ENCODE peak calls at places on chromosome 18, in ten cellular contexts. One of them, this sample, is unnamed.
A peak's percentile ranks its signal among the peaks of the same experiment; 100 is the strongest.

GRCh38 chr18:75130591-75131274 is 78.2 kb downstream of the PTGR3 start:
- DNase-seq in GM10248: no peak
- DNase-seq in MCF 10A: no peak
- DNase-seq in K562: no peak
- DNase-seq in fibroblast of lung: no peak
- DNase-seq in H9: no peak
- DNase-seq in NB4: no peak
- DNase-seq in astrocyte of the spinal cord: peak; percentile 23
- DNase-seq in endothelial cell: no peak
- DNase-seq in brain microvascular endothelial cell: no peak
- DNase-seq in this sample: no peak

GRCh38 chr18:26621161-26622026 is 73.0 kb upstream of the KCTD1 start:
- DNase-seq in H9: peak; percentile 65
- DNase-seq in NB4: peak; percentile 72
- DNase-seq in fibroblast of lung: no peak
- DNase-seq in K562: peak; percentile 53
- DNase-seq in MCF 10A: peak; percentile 77
- DNase-seq in brain microvascular endothelial cell: peak; percentile 31
- DNase-seq in GM10248: peak; percentile 65
- DNase-seq in endothelial cell: peak; percentile 57
- DNase-seq in astrocyte of the spinal cord: peak; percentile 35
- DNase-seq in this sample: no peak

GRCh38 chr18:23377669-23378469 is 75.2 kb upstream of the RIOK3 start:
- DNase-seq in astrocyte of the spinal cord: peak; percentile 90
- DNase-seq in GM10248: peak; percentile 64
- DNase-seq in H9: no peak
- DNase-seq in MCF 10A: peak; percentile 77
- DNase-seq in NB4: peak; percentile 20
- DNase-seq in fibroblast of lung: peak; percentile 91
- DNase-seq in brain microvascular endothelial cell: peak; percentile 82
- DNase-seq in K562: peak; percentile 25
- DNase-seq in endothelial cell: no peak
- DNase-seq in this sample: no peak

GRCh38 chr18:2847341-2848144 is 737 bp downstream of the EMILIN2 start:
- DNase-seq in endothelial cell: peak; percentile 26
- DNase-seq in astrocyte of the spinal cord: peak; percentile 51
- DNase-seq in NB4: peak; percentile 67
- DNase-seq in H9: peak; percentile 56
- DNase-seq in fibroblast of lung: peak; percentile 27
- DNase-seq in K562: peak; percentile 28
- DNase-seq in brain microvascular endothelial cell: peak; percentile 24
- DNase-seq in GM10248: peak; percentile 68
- DNase-seq in MCF 10A: no peak
- DNase-seq in this sample: no peak

GRCh38 chr18:21450913-21451312 is 149.6 kb downstream of the ESCO1 start:
- DNase-seq in MCF 10A: no peak
- DNase-seq in brain microvascular endothelial cell: no peak
- DNase-seq in endothelial cell: no peak
- DNase-seq in H9: no peak
- DNase-seq in GM10248: no peak
- DNase-seq in K562: no peak
- DNase-seq in fibroblast of lung: peak; percentile 82
- DNase-seq in NB4: peak; percentile 6
- DNase-seq in astrocyte of the spinal cord: peak; percentile 37
- DNase-seq in this sample: no peak

GRCh38 chr18:26453370-26454030 is 94.9 kb downstream of the KCTD1 start:
- DNase-seq in K562: no peak
- DNase-seq in fibroblast of lung: no peak
- DNase-seq in astrocyte of the spinal cord: no peak
- DNase-seq in NB4: no peak
- DNase-seq in brain microvascular endothelial cell: no peak
- DNase-seq in GM10248: no peak
- DNase-seq in H9: no peak
- DNase-seq in MCF 10A: no peak
- DNase-seq in endothelial cell: no peak
- DNase-seq in this sample: no peak

GRCh38 chr18:70397259-70397925 is 108.5 kb downstream of the SOCS6 start:
- DNase-seq in NB4: no peak
- DNase-seq in astrocyte of the spinal cord: no peak
- DNase-seq in brain microvascular endothelial cell: no peak
- DNase-seq in K562: no peak
- DNase-seq in H9: no peak
- DNase-seq in fibroblast of lung: peak; percentile 33
- DNase-seq in GM10248: no peak
- DNase-seq in MCF 10A: no peak
- DNase-seq in endothelial cell: no peak
- DNase-seq in this sample: no peak

GRCh38 chr18:79832169-79832568 is 34.4 kb downstream of the KCNG2 start:
- DNase-seq in astrocyte of the spinal cord: no peak
- DNase-seq in MCF 10A: no peak
- DNase-seq in NB4: no peak
- DNase-seq in fibroblast of lung: no peak
- DNase-seq in endothelial cell: no peak
- DNase-seq in K562: no peak
- DNase-seq in brain microvascular endothelial cell: no peak
- DNase-seq in GM10248: no peak
- DNase-seq in H9: no peak
- DNase-seq in this sample: no peak

GRCh38 chr18:21063011-21063410 is 48.6 kb downstream of the ROCK1 start:
- DNase-seq in endothelial cell: no peak
- DNase-seq in astrocyte of the spinal cord: no peak
- DNase-seq in brain microvascular endothelial cell: no peak
- DNase-seq in H9: no peak
- DNase-seq in MCF 10A: no peak
- DNase-seq in fibroblast of lung: no peak
- DNase-seq in NB4: no peak
- DNase-seq in K562: no peak
- DNase-seq in GM10248: no peak
- DNase-seq in this sample: no peak

GRCh38 chr18:74456409-74457042 is 582 bp downstream of the DIPK1C start:
- DNase-seq in MCF 10A: no peak
- DNase-seq in fibroblast of lung: no peak
- DNase-seq in endothelial cell: peak; percentile 30
- DNase-seq in K562: no peak
- DNase-seq in brain microvascular endothelial cell: no peak
- DNase-seq in GM10248: no peak
- DNase-seq in H9: no peak
- DNase-seq in astrocyte of the spinal cord: no peak
- DNase-seq in NB4: no peak
- DNase-seq in this sample: no peak

GRCh38 chr18:74375999-74376398 is 60.4 kb downstream of the C18orf63 start:
- DNase-seq in astrocyte of the spinal cord: no peak
- DNase-seq in endothelial cell: no peak
- DNase-seq in H9: no peak
- DNase-seq in GM10248: no peak
- DNase-seq in NB4: no peak
- DNase-seq in MCF 10A: no peak
- DNase-seq in brain microvascular endothelial cell: no peak
- DNase-seq in K562: no peak
- DNase-seq in fibroblast of lung: no peak
- DNase-seq in this sample: no peak

GRCh38 chr18:36428431-36429029 is 131.0 kb downstream of the FHOD3 start:
- DNase-seq in MCF 10A: no peak
- DNase-seq in endothelial cell: no peak
- DNase-seq in NB4: no peak
- DNase-seq in K562: no peak
- DNase-seq in H9: no peak
- DNase-seq in GM10248: no peak
- DNase-seq in fibroblast of lung: no peak
- DNase-seq in brain microvascular endothelial cell: no peak
- DNase-seq in astrocyte of the spinal cord: no peak
- DNase-seq in this sample: no peak

GRCh38 chr18:36427369-36427768 is 129.9 kb downstream of the FHOD3 start:
- DNase-seq in K562: no peak
- DNase-seq in H9: no peak
- DNase-seq in brain microvascular endothelial cell: no peak
- DNase-seq in GM10248: no peak
- DNase-seq in NB4: no peak
- DNase-seq in astrocyte of the spinal cord: no peak
- DNase-seq in MCF 10A: no peak
- DNase-seq in fibroblast of lung: no peak
- DNase-seq in endothelial cell: no peak
- DNase-seq in this sample: no peak

GRCh38 chr18:36432880-36433279 is 135.4 kb downstream of the FHOD3 start:
- DNase-seq in endothelial cell: no peak
- DNase-seq in K562: no peak
- DNase-seq in MCF 10A: no peak
- DNase-seq in GM10248: no peak
- DNase-seq in NB4: no peak
- DNase-seq in fibroblast of lung: no peak
- DNase-seq in H9: no peak
- DNase-seq in astrocyte of the spinal cord: no peak
- DNase-seq in brain microvascular endothelial cell: no peak
- DNase-seq in this sample: no peak

GRCh38 chr18:36424741-36425142 is 127.2 kb downstream of the FHOD3 start:
- DNase-seq in fibroblast of lung: no peak
- DNase-seq in H9: no peak
- DNase-seq in astrocyte of the spinal cord: no peak
- DNase-seq in MCF 10A: no peak
- DNase-seq in NB4: no peak
- DNase-seq in K562: peak; percentile 72
- DNase-seq in endothelial cell: no peak
- DNase-seq in brain microvascular endothelial cell: no peak
- DNase-seq in GM10248: no peak
- DNase-seq in this sample: no peak

DNA sequence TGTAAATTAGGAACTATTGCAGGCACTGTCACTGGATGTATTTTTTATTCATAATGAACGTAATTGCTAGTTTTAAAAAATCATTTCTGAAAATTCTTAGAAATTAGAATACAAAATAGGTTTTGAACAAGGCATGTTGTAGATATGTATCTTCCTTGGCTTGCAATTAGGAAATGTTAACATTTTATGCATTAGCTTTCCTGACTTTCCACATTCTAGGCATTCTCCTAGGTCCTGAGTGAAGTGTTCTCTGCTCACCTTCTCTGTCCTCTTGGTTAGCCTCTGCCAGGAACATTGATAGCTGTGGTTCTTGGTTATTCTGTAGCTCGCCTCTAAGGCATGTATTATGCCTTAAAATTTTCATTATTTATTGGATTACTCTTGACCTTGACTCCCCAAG is 130.3 kb downstream of the FHOD3 start:
- DNase-seq in K562: no peak
- DNase-seq in MCF 10A: no peak
- DNase-seq in brain microvascular endothelial cell: no peak
- DNase-seq in fibroblast of lung: no peak
- DNase-seq in NB4: no peak
- DNase-seq in astrocyte of the spinal cord: no peak
- DNase-seq in GM10248: no peak
- DNase-seq in endothelial cell: no peak
- DNase-seq in H9: no peak
- DNase-seq in this sample: no peak
- TF ChIP-seq CTCF in K562: no peak
- TF ChIP-seq CTCF in MCF 10A: no peak
- TF ChIP-seq CTCF in brain microvascular endothelial cell: no peak
- TF ChIP-seq CTCF in fibroblast of lung: no peak
- TF ChIP-seq CTCF in NB4: no peak
- TF ChIP-seq CTCF in astrocyte of the spinal cord: no peak
- TF ChIP-seq CTCF in GM10248: no peak
- TF ChIP-seq CTCF in endothelial cell: no peak
- TF ChIP-seq CTCF in H9: no peak
- TF ChIP-seq CTCF in this sample: no peak

DNA sequence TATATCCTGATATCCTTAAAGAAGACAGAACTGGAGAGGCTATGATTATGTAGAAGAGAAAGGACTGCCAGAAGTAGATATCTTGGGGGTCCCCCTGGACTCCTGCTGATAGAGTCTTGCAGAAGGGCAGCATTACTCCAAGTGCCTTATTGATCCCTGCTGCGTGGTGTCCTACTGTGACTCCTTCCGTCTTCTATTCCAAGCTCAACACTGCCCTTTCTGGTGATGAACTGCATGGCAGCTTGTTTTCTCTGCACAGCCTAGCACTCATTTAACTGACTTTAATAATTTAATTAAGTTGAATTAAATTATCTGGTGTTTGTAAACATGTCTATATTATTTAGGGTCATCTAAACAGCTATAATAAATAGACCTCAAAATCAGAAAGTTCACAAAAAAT is 194.1 kb upstream of the DSEL start:
- DNase-seq in GM10248: no peak
- DNase-seq in fibroblast of lung: no peak
- DNase-seq in K562: no peak
- DNase-seq in brain microvascular endothelial cell: peak; percentile 8
- DNase-seq in NB4: peak; percentile 5
- DNase-seq in MCF 10A: peak; percentile 14
- DNase-seq in H9: no peak
- DNase-seq in astrocyte of the spinal cord: no peak
- DNase-seq in endothelial cell: peak; percentile 23
- DNase-seq in this sample: no peak
- TF ChIP-seq CTCF in GM10248: no peak
- TF ChIP-seq CTCF in fibroblast of lung: no peak
- TF ChIP-seq CTCF in K562: no peak
- TF ChIP-seq CTCF in brain microvascular endothelial cell: peak; percentile 41
- TF ChIP-seq CTCF in NB4: no peak
- TF ChIP-seq CTCF in MCF 10A: no peak
- TF ChIP-seq CTCF in H9: peak; percentile 71
- TF ChIP-seq CTCF in astrocyte of the spinal cord: peak; percentile 21
- TF ChIP-seq CTCF in endothelial cell: peak; percentile 38
- TF ChIP-seq CTCF in this sample: no peak

GRCh38 chr18:63515279-63515678 is 26.9 kb upstream of the SERPINB12 start:
- DNase-seq in K562: no peak
- DNase-seq in MCF 10A: no peak
- DNase-seq in fibroblast of lung: no peak
- DNase-seq in NB4: peak; percentile 6
- DNase-seq in endothelial cell: no peak
- DNase-seq in GM10248: no peak
- DNase-seq in H9: no peak
- DNase-seq in astrocyte of the spinal cord: no peak
- DNase-seq in brain microvascular endothelial cell: no peak
- DNase-seq in this sample: no peak
- TF ChIP-seq CTCF in K562: no peak
- TF ChIP-seq CTCF in MCF 10A: peak; percentile 7
- TF ChIP-seq CTCF in fibroblast of lung: peak; percentile 13
- TF ChIP-seq CTCF in NB4: no peak
- TF ChIP-seq CTCF in endothelial cell: peak; percentile 66
- TF ChIP-seq CTCF in GM10248: no peak
- TF ChIP-seq CTCF in H9: no peak
- TF ChIP-seq CTCF in astrocyte of the spinal cord: peak; percentile 28
- TF ChIP-seq CTCF in brain microvascular endothelial cell: peak; percentile 51
- TF ChIP-seq CTCF in this sample: no peak

DNA sequence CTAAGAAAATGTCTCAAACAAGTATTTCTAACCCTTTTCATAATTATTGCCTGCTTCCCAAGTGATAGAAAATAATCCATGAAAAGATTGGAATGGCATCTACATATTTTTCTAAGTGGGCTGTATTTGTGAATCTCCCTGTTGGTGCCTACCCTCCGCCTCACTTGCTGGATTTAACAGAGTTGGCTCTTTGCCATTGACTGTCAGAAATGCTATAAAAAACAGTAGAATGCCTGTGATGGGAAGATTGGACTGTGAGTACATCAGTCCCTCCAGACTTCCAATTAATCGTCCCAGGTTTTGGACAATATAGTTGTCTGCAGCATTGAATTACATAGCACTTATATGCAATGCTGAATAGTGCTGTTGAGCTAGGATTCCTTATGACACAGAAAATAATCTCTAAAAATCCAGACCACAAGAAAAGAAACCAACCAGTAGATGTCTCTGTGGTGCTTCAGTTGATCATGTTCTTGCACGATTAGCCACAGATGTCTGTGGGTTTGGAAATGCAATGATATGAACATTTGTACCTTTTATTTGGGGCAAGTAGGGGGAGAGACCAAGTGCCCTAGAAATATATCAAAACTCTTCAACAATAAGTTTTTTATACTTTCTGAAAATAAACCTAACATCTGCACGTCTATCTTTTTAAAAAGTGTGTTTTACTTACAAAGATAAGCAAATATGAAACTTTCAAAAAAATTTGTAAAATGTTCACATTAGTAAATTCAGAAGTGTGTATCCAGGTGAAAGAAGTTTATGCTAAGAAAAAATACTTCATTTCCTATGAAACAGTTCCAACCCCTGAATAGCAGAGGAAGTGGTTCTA is 88.5 kb downstream of the DYNAP start:
- DNase-seq in fibroblast of lung: peak; percentile 78
- DNase-seq in K562: peak; percentile 61
- DNase-seq in endothelial cell: no peak
- DNase-seq in brain microvascular endothelial cell: peak; percentile 83
- DNase-seq in H9: no peak
- DNase-seq in astrocyte of the spinal cord: peak; percentile 89
- DNase-seq in GM10248: peak; percentile 40
- DNase-seq in MCF 10A: peak; percentile 82
- DNase-seq in NB4: peak; percentile 75
- DNase-seq in this sample: no peak
- TF ChIP-seq CTCF in fibroblast of lung: peak; percentile 64
- TF ChIP-seq CTCF in K562: peak; percentile 63
- TF ChIP-seq CTCF in endothelial cell: no peak
- TF ChIP-seq CTCF in brain microvascular endothelial cell: peak; percentile 58
- TF ChIP-seq CTCF in H9: peak; percentile 69
- TF ChIP-seq CTCF in astrocyte of the spinal cord: peak; percentile 56
- TF ChIP-seq CTCF in GM10248: peak; percentile 21
- TF ChIP-seq CTCF in MCF 10A: peak; percentile 66
- TF ChIP-seq CTCF in NB4: peak; percentile 14
- TF ChIP-seq CTCF in this sample: no peak